ENCODE peak calls at places on chromosomes 7 and 10, in four cellular contexts. One of them, this sample, is unnamed.

GRCh38 chr7:157522954-157523353 is 186.2 kb downstream of the DNAJB6 start:
- DNase-seq in activated CD4-positive, alpha-beta T cell treated with anti-CD3 and anti-CD28 coated beads, Interleukin-2, amount 10 ng/mL, durations not matched to agents 7 days and 5 days: no peak
- DNase-seq in mucosa of gallbladder: no peak
- DNase-seq in HEK293T: no peak
- DNase-seq in this sample: peak; percentile 30

GRCh38 chr10:104260775-104261115 is 6.1 kb downstream of the GSTO1 start:
- DNase-seq in activated CD4-positive, alpha-beta T cell treated with anti-CD3 and anti-CD28 coated beads, Interleukin-2, amount 10 ng/mL, durations not matched to agents 7 days and 5 days: no peak
- DNase-seq in mucosa of gallbladder: no peak
- DNase-seq in HEK293T: no peak
- DNase-seq in this sample: no peak

GRCh38 chr7:17844514-17845196 is 95.6 kb downstream of the SNX13 start:
- DNase-seq in activated CD4-positive, alpha-beta T cell treated with anti-CD3 and anti-CD28 coated beads, Interleukin-2, amount 10 ng/mL, durations not matched to agents 7 days and 5 days: no peak
- DNase-seq in mucosa of gallbladder: no peak
- DNase-seq in HEK293T: no peak
- DNase-seq in this sample: no peak

GRCh38 chr7:80686576-80686975 is 48.1 kb downstream of the CD36 start:
- DNase-seq in activated CD4-positive, alpha-beta T cell treated with anti-CD3 and anti-CD28 coated beads, Interleukin-2, amount 10 ng/mL, durations not matched to agents 7 days and 5 days: no peak
- DNase-seq in mucosa of gallbladder: no peak
- DNase-seq in HEK293T: no peak
- DNase-seq in this sample: no peak

GRCh38 chr10:6072215-6072941 is 10.2 kb upstream of the IL2RA start:
- DNase-seq in activated CD4-positive, alpha-beta T cell treated with anti-CD3 and anti-CD28 coated beads, Interleukin-2, amount 10 ng/mL, durations not matched to agents 7 days and 5 days: no peak
- DNase-seq in mucosa of gallbladder: no peak
- DNase-seq in HEK293T: no peak
- DNase-seq in this sample: peak; percentile 77

GRCh38 chr10:88048312-88048711 is 184.9 kb downstream of the PTEN start:
- DNase-seq in activated CD4-positive, alpha-beta T cell treated with anti-CD3 and anti-CD28 coated beads, Interleukin-2, amount 10 ng/mL, durations not matched to agents 7 days and 5 days: no peak
- DNase-seq in mucosa of gallbladder: no peak
- DNase-seq in HEK293T: no peak
- DNase-seq in this sample: no peak

GRCh38 chr7:135186261-135186540 is 15.7 kb upstream of the CYREN start:
- DNase-seq in activated CD4-positive, alpha-beta T cell treated with anti-CD3 and anti-CD28 coated beads, Interleukin-2, amount 10 ng/mL, durations not matched to agents 7 days and 5 days: no peak
- DNase-seq in mucosa of gallbladder: no peak
- DNase-seq in HEK293T: no peak
- DNase-seq in this sample: no peak

GRCh38 chr10:20767028-20767427 is 130.1 kb downstream of the NEBL start:
- DNase-seq in activated CD4-positive, alpha-beta T cell treated with anti-CD3 and anti-CD28 coated beads, Interleukin-2, amount 10 ng/mL, durations not matched to agents 7 days and 5 days: no peak
- DNase-seq in mucosa of gallbladder: no peak
- DNase-seq in HEK293T: no peak
- DNase-seq in this sample: no peak

GRCh38 chr10:25933653-25934608 is at the start of gene MYO3A:
- DNase-seq in activated CD4-positive, alpha-beta T cell treated with anti-CD3 and anti-CD28 coated beads, Interleukin-2, amount 10 ng/mL, durations not matched to agents 7 days and 5 days: no peak
- DNase-seq in mucosa of gallbladder: no peak
- DNase-seq in HEK293T: peak; percentile 34
- DNase-seq in this sample: no peak

GRCh38 chr10:47030191-47030698 is 119.0 kb downstream of the PTPN20 start:
- DNase-seq in activated CD4-positive, alpha-beta T cell treated with anti-CD3 and anti-CD28 coated beads, Interleukin-2, amount 10 ng/mL, durations not matched to agents 7 days and 5 days: peak; percentile 2
- DNase-seq in mucosa of gallbladder: no peak
- DNase-seq in HEK293T: no peak
- DNase-seq in this sample: peak; percentile 19

GRCh38 chr10:103564116-103564501 is 70.6 kb downstream of the NEURL1 start:
- DNase-seq in activated CD4-positive, alpha-beta T cell treated with anti-CD3 and anti-CD28 coated beads, Interleukin-2, amount 10 ng/mL, durations not matched to agents 7 days and 5 days: no peak
- DNase-seq in mucosa of gallbladder: no peak
- DNase-seq in HEK293T: no peak
- DNase-seq in this sample: no peak

GRCh38 chr10:130900441-130901160 is 410.9 kb downstream of the TCERG1L start:
- DNase-seq in activated CD4-positive, alpha-beta T cell treated with anti-CD3 and anti-CD28 coated beads, Interleukin-2, amount 10 ng/mL, durations not matched to agents 7 days and 5 days: no peak
- DNase-seq in mucosa of gallbladder: no peak
- DNase-seq in HEK293T: no peak
- DNase-seq in this sample: no peak

GRCh38 chr7:143487566-143487965 is 9.9 kb downstream of the TAS2R41 start:
- DNase-seq in activated CD4-positive, alpha-beta T cell treated with anti-CD3 and anti-CD28 coated beads, Interleukin-2, amount 10 ng/mL, durations not matched to agents 7 days and 5 days: no peak
- DNase-seq in mucosa of gallbladder: peak; percentile 69
- DNase-seq in HEK293T: no peak
- DNase-seq in this sample: no peak

GRCh38 chr10:72126184-72126871 is 38.0 kb upstream of the SPOCK2 start:
- DNase-seq in activated CD4-positive, alpha-beta T cell treated with anti-CD3 and anti-CD28 coated beads, Interleukin-2, amount 10 ng/mL, durations not matched to agents 7 days and 5 days: no peak
- DNase-seq in mucosa of gallbladder: no peak
- DNase-seq in HEK293T: no peak
- DNase-seq in this sample: no peak

GRCh38 chr7:147829021-147829420 is 761.5 kb upstream of the C7orf33 start:
- DNase-seq in activated CD4-positive, alpha-beta T cell treated with anti-CD3 and anti-CD28 coated beads, Interleukin-2, amount 10 ng/mL, durations not matched to agents 7 days and 5 days: no peak
- DNase-seq in mucosa of gallbladder: no peak
- DNase-seq in HEK293T: no peak
- DNase-seq in this sample: no peak

GRCh38 chr10:46042527-46042926 is 3.5 kb downstream of the MSMB start:
- DNase-seq in activated CD4-positive, alpha-beta T cell treated with anti-CD3 and anti-CD28 coated beads, Interleukin-2, amount 10 ng/mL, durations not matched to agents 7 days and 5 days: no peak
- DNase-seq in mucosa of gallbladder: no peak
- DNase-seq in HEK293T: no peak
- DNase-seq in this sample: no peak

GRCh38 chr10:15472431-15473400 is 101.6 kb upstream of the FAM171A1 start:
- DNase-seq in activated CD4-positive, alpha-beta T cell treated with anti-CD3 and anti-CD28 coated beads, Interleukin-2, amount 10 ng/mL, durations not matched to agents 7 days and 5 days: no peak
- DNase-seq in mucosa of gallbladder: peak; percentile 12
- DNase-seq in HEK293T: no peak
- DNase-seq in this sample: no peak

GRCh38 chr7:79933144-79933543 is 201.5 kb upstream of the GNAI1 start:
- DNase-seq in activated CD4-positive, alpha-beta T cell treated with anti-CD3 and anti-CD28 coated beads, Interleukin-2, amount 10 ng/mL, durations not matched to agents 7 days and 5 days: no peak
- DNase-seq in mucosa of gallbladder: no peak
- DNase-seq in HEK293T: no peak
- DNase-seq in this sample: no peak

GRCh38 chr7:16421333-16422099 is at the start of gene CRPPA:
- DNase-seq in activated CD4-positive, alpha-beta T cell treated with anti-CD3 and anti-CD28 coated beads, Interleukin-2, amount 10 ng/mL, durations not matched to agents 7 days and 5 days: peak; percentile 31
- DNase-seq in mucosa of gallbladder: peak; percentile 65
- DNase-seq in HEK293T: peak; percentile 52
- DNase-seq in this sample: peak; percentile 56

GRCh38 chr7:93327006-93327633 is 95.0 kb downstream of the VPS50 start:
- DNase-seq in activated CD4-positive, alpha-beta T cell treated with anti-CD3 and anti-CD28 coated beads, Interleukin-2, amount 10 ng/mL, durations not matched to agents 7 days and 5 days: no peak
- DNase-seq in mucosa of gallbladder: no peak
- DNase-seq in HEK293T: no peak
- DNase-seq in this sample: no peak

GRCh38 chr7:2779086-2779485 is 65.0 kb downstream of the GNA12 start:
- DNase-seq in activated CD4-positive, alpha-beta T cell treated with anti-CD3 and anti-CD28 coated beads, Interleukin-2, amount 10 ng/mL, durations not matched to agents 7 days and 5 days: no peak
- DNase-seq in mucosa of gallbladder: no peak
- DNase-seq in HEK293T: no peak
- DNase-seq in this sample: no peak

GRCh38 chr7:158572000-158572828 is 15.4 kb downstream of the PTPRN2 start:
- DNase-seq in activated CD4-positive, alpha-beta T cell treated with anti-CD3 and anti-CD28 coated beads, Interleukin-2, amount 10 ng/mL, durations not matched to agents 7 days and 5 days: no peak
- DNase-seq in mucosa of gallbladder: no peak
- DNase-seq in HEK293T: peak; percentile 44
- DNase-seq in this sample: no peak

GRCh38 chr7:69817096-69817495 is 218.8 kb downstream of the AUTS2 start:
- DNase-seq in activated CD4-positive, alpha-beta T cell treated with anti-CD3 and anti-CD28 coated beads, Interleukin-2, amount 10 ng/mL, durations not matched to agents 7 days and 5 days: no peak
- DNase-seq in mucosa of gallbladder: no peak
- DNase-seq in HEK293T: no peak
- DNase-seq in this sample: no peak

GRCh38 chr10:105879396-105879795 is 1238.3 kb downstream of the SORCS3 start:
- DNase-seq in activated CD4-positive, alpha-beta T cell treated with anti-CD3 and anti-CD28 coated beads, Interleukin-2, amount 10 ng/mL, durations not matched to agents 7 days and 5 days: no peak
- DNase-seq in mucosa of gallbladder: no peak
- DNase-seq in HEK293T: no peak
- DNase-seq in this sample: no peak